ENCODE peak calls at places on chromosomes 2 and 18, in five cellular contexts. V is hepatocyte, H is fibroblast of lung, Z is uterus, B is upper lobe of right lung. J is an unnamed sample.

GRCh38 chr2:231452799-231453508 is 11.3 kb downstream of the NCL start:
- DNase-seq in H (peak; percentile 4), V (no peak), Z (no peak), B (no peak), J (no peak)

GRCh38 chr18:62659698-62660097 is 55.6 kb upstream of the PHLPP1 start:
- DNase-seq in Z (no peak), B (no peak), H (no peak), V (no peak), J (no peak)

GRCh38 chr2:1504311-1504750 is 91.1 kb downstream of the TPO start:
- DNase-seq in Z (no peak), B (peak; percentile 57), H (no peak), V (no peak), J (no peak)

GRCh38 chr2:196242131-196242620 is 70.8 kb upstream of the STK17B start:
- DNase-seq in H (peak; percentile 28), B (peak; percentile 66), Z (no peak), V (no peak), J (peak; percentile 34)

GRCh38 chr2:173574713-173575112 is 220.0 kb downstream of the CDCA7 start:
- DNase-seq in B (no peak), H (peak; percentile 58), Z (no peak), V (no peak), J (no peak)

GRCh38 chr2:205133544-205133943 is 548.8 kb upstream of the NRP2 start:
- DNase-seq in V (no peak), B (no peak), Z (no peak), H (peak; percentile 26), J (no peak)

GRCh38 chr2:31693882-31694281 is 113.1 kb upstream of the SRD5A2 start:
- DNase-seq in B (no peak), Z (no peak), H (peak; percentile 21), V (no peak), J (no peak)

GRCh38 chr2:11761259-11761658 is 14.8 kb downstream of the LPIN1 start:
- DNase-seq in V (no peak), B (no peak), H (no peak), Z (no peak), J (no peak)

GRCh38 chr2:169509230-169509917 is at the start of gene KLHL41:
- DNase-seq in H (peak; percentile 83), B (no peak), V (no peak), Z (no peak), J (peak; percentile 44)

GRCh38 chr18:25350561-25351201 is 1.3 kb downstream of the ZNF521 start:
- DNase-seq in Z (peak; percentile 65), H (peak; percentile 61), B (no peak), V (peak; percentile 70), J (no peak)

GRCh38 chr2:68643011-68643873 is at the start of gene PROKR1:
- DNase-seq in Z (no peak), B (peak; percentile 77), H (no peak), V (peak; percentile 65), J (peak; percentile 32)

GRCh38 chr2:128302744-128303067 is 16.0 kb downstream of the HS6ST1 start:
- DNase-seq in V (no peak), Z (no peak), H (no peak), B (no peak), J (no peak)

GRCh38 chr2:101808006-101808562 is 110.6 kb downstream of the MAP4K4 start:
- DNase-seq in V (no peak), Z (no peak), B (no peak), H (no peak), J (no peak)

GRCh38 chr2:80169811-80170594 is 134.5 kb downstream of the LRRTM1 start:
- DNase-seq in H (no peak), V (no peak), Z (no peak), B (no peak), J (peak; percentile 54)

GRCh38 chr2:61272421-61273070 is 110.6 kb downstream of the C2orf74 start:
- DNase-seq in V (no peak), B (no peak), H (no peak), Z (no peak), J (no peak)

GRCh38 chr18:47209166-47209565 is 33.0 kb upstream of the IER3IP1 start:
- DNase-seq in V (no peak), B (no peak), H (no peak), Z (no peak), J (no peak)

DNA sequence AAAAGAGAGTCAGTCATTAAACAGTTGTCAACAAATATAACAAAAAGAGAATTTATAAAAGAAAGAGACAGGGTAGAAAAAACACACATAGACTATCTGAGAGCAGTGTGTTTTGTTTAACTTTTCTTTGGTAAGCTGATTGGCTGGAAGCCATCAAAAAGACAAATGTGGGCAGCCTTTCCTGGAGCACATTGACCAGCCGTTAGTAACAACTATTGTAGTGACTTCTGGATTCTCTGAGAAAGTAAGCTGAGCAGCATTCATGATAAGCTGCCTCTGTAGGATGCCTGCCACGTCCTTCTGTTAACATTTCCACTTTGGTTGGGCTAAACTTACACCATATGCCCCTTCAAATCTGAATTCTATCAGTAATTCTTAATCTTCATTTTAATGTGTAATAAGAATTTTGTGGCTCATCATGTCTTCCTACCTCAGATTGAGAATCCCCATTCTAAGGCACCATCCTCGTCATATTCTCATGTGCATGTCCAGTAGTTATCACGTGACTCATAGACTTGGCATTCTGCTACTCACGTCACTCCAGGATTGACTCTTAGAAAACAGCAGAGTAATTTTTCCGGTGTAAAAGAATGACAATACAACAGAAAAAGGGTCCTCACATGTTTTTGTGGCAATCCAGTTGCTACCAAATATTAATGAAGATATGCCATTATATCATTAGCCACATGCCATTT is 43.4 kb upstream of the DNAJC10 start:
- DNase-seq in H (peak; percentile 61), V (peak; percentile 42), Z (no peak), B (no peak), J (no peak)
- H3K4me1 ChIP-seq in H (no peaks in the 10 kb centered on the region), V (no peaks in the 10 kb centered on the region), Z (no peaks in the 10 kb centered on the region), B (no peaks in the 10 kb centered on the region), J (no peaks in the 10 kb centered on the region)

DNA sequence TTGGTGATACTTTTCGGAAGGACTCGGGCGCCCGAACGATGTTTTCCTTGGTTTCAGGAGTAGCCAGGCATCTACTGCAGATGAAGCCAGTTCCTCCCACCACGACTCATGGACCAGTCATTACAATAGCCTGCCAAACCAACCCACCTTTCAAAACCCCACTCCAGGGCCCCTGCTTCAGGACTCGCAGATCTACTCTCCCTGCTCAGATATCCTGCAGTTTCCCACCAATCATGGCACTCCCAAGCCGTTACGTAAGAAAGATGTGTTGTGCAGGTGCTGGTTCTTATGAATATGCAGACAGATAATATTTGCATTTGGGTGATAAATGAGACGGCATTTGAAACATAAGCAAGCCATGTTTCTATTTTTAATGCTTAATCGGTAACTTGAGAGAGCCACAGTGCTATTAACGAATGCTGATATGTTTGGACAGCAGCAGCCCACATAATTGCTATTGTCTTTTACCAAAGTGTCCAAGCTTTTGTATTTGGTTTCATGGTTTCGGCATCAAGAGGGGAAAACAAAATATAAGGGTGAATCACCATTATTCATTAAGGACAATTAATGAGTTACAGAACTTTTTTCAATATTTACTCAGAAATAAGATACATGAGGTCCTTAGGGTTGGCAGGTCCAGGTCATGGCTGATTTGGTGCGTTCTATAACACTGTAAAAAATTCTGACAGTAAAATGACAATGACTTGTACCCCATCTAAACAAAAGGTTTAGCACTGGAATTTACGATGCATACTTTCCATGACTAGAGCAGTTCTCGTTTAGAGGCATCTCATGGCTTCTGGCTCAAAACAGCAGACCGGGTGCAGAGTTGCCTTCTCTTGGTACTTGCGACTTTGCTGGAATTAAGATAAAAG is 3.7 kb upstream of the CYS1 start:
- DNase-seq in B (no peak), Z (no peak), H (no peak), V (peak; percentile 3), J (no peak)
- H3K27ac ChIP-seq in B (no peak overlapping the region), Z (no peak overlapping the region), H (no peak overlapping the region), V (no peak overlapping the region), J (no peak overlapping the region)

GRCh38 chr2:236580746-236581355 is 11.2 kb downstream of the ACKR3 start:
- DNase-seq in B (no peak), Z (no peak), V (no peak), H (no peak), J (no peak)

GRCh38 chr2:236578411-236578846 is 8.8 kb downstream of the ACKR3 start:
- DNase-seq in B (no peak), V (no peak), H (no peak), Z (no peak), J (no peak)

GRCh38 chr2:236581546-236581945 is 11.9 kb downstream of the ACKR3 start:
- DNase-seq in H (no peak), Z (no peak), B (no peak), V (no peak), J (no peak)

GRCh38 chr2:236578980-236579745 is 9.5 kb downstream of the ACKR3 start:
- DNase-seq in B (no peak), H (no peak), Z (no peak), V (peak; percentile 39), J (no peak)

DNA sequence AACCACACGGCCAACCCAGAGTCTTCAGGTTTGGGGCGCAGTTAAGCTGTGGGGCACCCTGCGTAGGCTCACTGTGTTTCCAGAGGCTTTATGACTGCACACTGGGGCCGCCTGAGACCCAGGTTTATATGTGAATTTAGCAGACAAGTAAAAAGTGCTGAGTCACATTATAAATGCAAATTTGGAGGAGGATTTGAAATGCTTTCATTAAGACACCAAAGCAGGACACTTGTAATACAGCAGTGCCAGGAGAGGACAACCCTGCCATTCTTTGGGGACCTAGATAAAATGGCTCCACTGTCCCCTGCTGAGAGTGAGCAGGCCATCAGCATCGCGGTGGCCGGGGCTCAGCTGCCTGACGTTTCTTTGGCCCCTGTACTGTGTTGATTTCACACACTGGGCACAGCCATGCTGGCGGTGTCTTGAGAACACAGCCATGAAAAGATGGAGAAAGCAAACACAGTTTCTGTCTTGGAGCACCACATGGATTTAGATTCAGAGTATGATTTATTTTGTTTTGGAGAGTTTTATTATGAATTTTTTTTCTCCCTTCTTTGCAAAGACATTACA is 10.2 kb downstream of the ACKR3 start:
- DNase-seq in V (no peak), B (no peak), H (no peak), Z (no peak), J (no peak)
- H3K4me1 ChIP-seq in V (peaks cover 38% of the 10 kb centered on the region), B (no peaks in the 10 kb centered on the region), H (no peaks in the 10 kb centered on the region), Z (no peaks in the 10 kb centered on the region), J (no peaks in the 10 kb centered on the region)

GRCh38 chr2:188979119-188979729 is 5.1 kb downstream of the COL3A1 start:
- DNase-seq in V (no peak), Z (no peak), B (no peak), H (no peak), J (no peak)

GRCh38 chr2:188975497-188976102 is 1.4 kb downstream of the COL3A1 start:
- DNase-seq in V (peak; percentile 82), Z (peak; percentile 86), B (no peak), H (peak; percentile 97), J (peak; percentile 5)

GRCh38 chr2:188978291-188979081 is 4.3 kb downstream of the COL3A1 start:
- DNase-seq in Z (peak; percentile 61), V (peak; percentile 70), B (no peak), H (peak; percentile 76), J (peak; percentile 9)

GRCh38 chr2:188974184-188974583 is at the start of gene COL3A1:
- DNase-seq in V (peak; percentile 78), H (peak; percentile 93), Z (peak; percentile 56), B (no peak), J (no peak)

DNA sequence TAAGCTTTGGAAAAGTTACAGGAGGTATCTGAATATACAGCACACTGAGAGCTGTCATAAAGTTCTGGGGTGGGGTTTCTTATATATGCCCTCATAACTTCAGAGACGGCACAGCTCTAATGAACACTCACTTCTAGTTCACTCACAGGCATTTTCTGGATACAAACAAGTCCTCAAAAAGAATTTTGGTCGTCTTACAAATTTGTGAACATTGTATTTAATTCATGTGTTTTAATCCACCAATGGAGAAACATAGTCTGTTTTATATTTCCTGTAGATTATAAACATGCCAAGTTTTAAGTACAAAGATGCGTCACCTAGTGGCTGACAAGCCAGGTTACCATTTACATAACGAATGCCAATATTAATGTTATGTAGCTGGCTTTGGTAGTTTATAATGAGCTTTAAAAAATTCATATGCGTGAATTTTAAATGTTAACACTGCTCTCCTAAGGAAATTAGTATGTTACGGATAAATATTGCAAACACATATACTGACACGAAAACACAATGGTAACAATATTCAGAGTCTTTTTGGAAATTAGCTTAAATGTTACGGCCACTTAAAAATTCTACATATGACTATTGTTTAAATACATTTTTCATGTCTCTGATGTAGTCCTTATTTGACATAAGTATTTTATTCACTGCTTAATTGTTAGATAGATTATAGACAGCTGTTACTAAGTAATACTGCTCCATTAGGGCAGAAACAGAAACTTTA is 2.5 kb downstream of the COL3A1 start:
- DNase-seq in V (peak; percentile 39), H (peak; percentile 83), B (no peak), Z (no peak), J (peak; percentile 23)
- H3K27ac ChIP-seq in V (peak overlapping the region; percentile 98), H (peak overlapping the region; percentile 79), B (peak overlapping the region; percentile 3), Z (peak overlapping the region; percentile 88), J (no peak overlapping the region)

J was measured in small intestine.